ENCODE peak calls at places on chromosomes 16 and 17, in seven cellular contexts. One of them, this sample, is unnamed.

GRCh38 chr17:17191961-17192381 is 14.2 kb downstream of the PLD6 start:
- DNase-seq in WTC11: no peak
- DNase-seq in fibroblast of mammary gland: no peak
- DNase-seq in progenitor cell of endocrine pancreas: no peak
- DNase-seq in activated B cell treated with CpG ODN at 0.5 μM for 24 hours: no peak
- DNase-seq in GM06990: no peak
- DNase-seq in heart left ventricle: peak
- DNase-seq in this sample: no peak

GRCh38 chr16:79839851-79840321 is 239.3 kb upstream of the MAF start:
- DNase-seq in GM06990: no peak
- DNase-seq in activated B cell treated with CpG ODN at 0.5 μM for 24 hours: no peak
- DNase-seq in heart left ventricle: no peak
- DNase-seq in fibroblast of mammary gland: no peak
- DNase-seq in WTC11: no peak
- DNase-seq in progenitor cell of endocrine pancreas: no peak
- DNase-seq in this sample: no peak

GRCh38 chr17:42519546-42520444 is 16.2 kb upstream of the NAGLU start:
- DNase-seq in fibroblast of mammary gland: peak
- DNase-seq in activated B cell treated with CpG ODN at 0.5 μM for 24 hours: no peak
- DNase-seq in heart left ventricle: peak
- DNase-seq in progenitor cell of endocrine pancreas: no peak
- DNase-seq in GM06990: no peak
- DNase-seq in WTC11: peak
- DNase-seq in this sample: no peak

GRCh38 chr17:39402890-39403605 is 1.6 kb upstream of the FBXL20 start:
- DNase-seq in fibroblast of mammary gland: no peak
- DNase-seq in WTC11: peak
- DNase-seq in activated B cell treated with CpG ODN at 0.5 μM for 24 hours: no peak
- DNase-seq in GM06990: no peak
- DNase-seq in progenitor cell of endocrine pancreas: no peak
- DNase-seq in heart left ventricle: no peak
- DNase-seq in this sample: no peak

GRCh38 chr16:71404364-71404763 is 37.5 kb downstream of the TLE7 start:
- DNase-seq in GM06990: no peak
- DNase-seq in heart left ventricle: no peak
- DNase-seq in progenitor cell of endocrine pancreas: no peak
- DNase-seq in fibroblast of mammary gland: no peak
- DNase-seq in WTC11: no peak
- DNase-seq in activated B cell treated with CpG ODN at 0.5 μM for 24 hours: no peak
- DNase-seq in this sample: no peak

GRCh38 chr16:66520406-66521194 is 29.3 kb downstream of the TK2 start:
- DNase-seq in fibroblast of mammary gland: no peak
- DNase-seq in activated B cell treated with CpG ODN at 0.5 μM for 24 hours: no peak
- DNase-seq in progenitor cell of endocrine pancreas: no peak
- DNase-seq in WTC11: no peak
- DNase-seq in GM06990: no peak
- DNase-seq in heart left ventricle: peak
- DNase-seq in this sample: no peak

GRCh38 chr16:4826980-4827379 is 20.1 kb downstream of the GLYR1 start:
- DNase-seq in heart left ventricle: peak
- DNase-seq in progenitor cell of endocrine pancreas: no peak
- DNase-seq in fibroblast of mammary gland: no peak
- DNase-seq in activated B cell treated with CpG ODN at 0.5 μM for 24 hours: no peak
- DNase-seq in WTC11: no peak
- DNase-seq in GM06990: no peak
- DNase-seq in this sample: no peak

GRCh38 chr17:31373150-31374082 is 18.1 kb upstream of the RAB11FIP4 start:
- DNase-seq in activated B cell treated with CpG ODN at 0.5 μM for 24 hours: no peak
- DNase-seq in GM06990: no peak
- DNase-seq in WTC11: no peak
- DNase-seq in fibroblast of mammary gland: peak
- DNase-seq in progenitor cell of endocrine pancreas: no peak
- DNase-seq in heart left ventricle: no peak
- DNase-seq in this sample: no peak

GRCh38 chr17:63928966-63929695 is 3.0 kb downstream of the CD79B start:
- DNase-seq in fibroblast of mammary gland: no peak
- DNase-seq in progenitor cell of endocrine pancreas: no peak
- DNase-seq in heart left ventricle: no peak
- DNase-seq in activated B cell treated with CpG ODN at 0.5 μM for 24 hours: no peak
- DNase-seq in GM06990: no peak
- DNase-seq in WTC11: no peak
- DNase-seq in this sample: no peak

GRCh38 chr17:48492401-48493298 is 38.2 kb downstream of the HOXB1 start:
- DNase-seq in activated B cell treated with CpG ODN at 0.5 μM for 24 hours: peak
- DNase-seq in WTC11: peak
- DNase-seq in GM06990: peak
- DNase-seq in fibroblast of mammary gland: peak
- DNase-seq in heart left ventricle: peak
- DNase-seq in progenitor cell of endocrine pancreas: peak
- DNase-seq in this sample: peak

GRCh38 chr17:74779948-74780400 is 3.8 kb upstream of the NAT9 start:
- DNase-seq in fibroblast of mammary gland: no peak
- DNase-seq in WTC11: no peak
- DNase-seq in GM06990: peak
- DNase-seq in activated B cell treated with CpG ODN at 0.5 μM for 24 hours: peak
- DNase-seq in heart left ventricle: peak
- DNase-seq in progenitor cell of endocrine pancreas: no peak
- DNase-seq in this sample: no peak

GRCh38 chr16:21283521-21284289 is 5.6 kb upstream of the CRYM start:
- DNase-seq in GM06990: peak
- DNase-seq in fibroblast of mammary gland: peak
- DNase-seq in progenitor cell of endocrine pancreas: peak
- DNase-seq in activated B cell treated with CpG ODN at 0.5 μM for 24 hours: peak
- DNase-seq in WTC11: peak
- DNase-seq in heart left ventricle: peak
- DNase-seq in this sample: peak

GRCh38 chr17:59620518-59621259 is 994 bp downstream of the CLTC start:
- DNase-seq in GM06990: peak
- DNase-seq in WTC11: peak
- DNase-seq in activated B cell treated with CpG ODN at 0.5 μM for 24 hours: no peak
- DNase-seq in heart left ventricle: peak
- DNase-seq in progenitor cell of endocrine pancreas: no peak
- DNase-seq in fibroblast of mammary gland: no peak
- DNase-seq in this sample: no peak

GRCh38 chr17:45170976-45171337 is 9.3 kb downstream of the HEXIM2 start:
- DNase-seq in WTC11: no peak
- DNase-seq in heart left ventricle: peak
- DNase-seq in fibroblast of mammary gland: peak
- DNase-seq in progenitor cell of endocrine pancreas: no peak
- DNase-seq in GM06990: no peak
- DNase-seq in activated B cell treated with CpG ODN at 0.5 μM for 24 hours: no peak
- DNase-seq in this sample: no peak

GRCh38 chr17:49762148-49762941 is 1.6 kb downstream of the FAM117A start:
- DNase-seq in fibroblast of mammary gland: no peak
- DNase-seq in GM06990: no peak
- DNase-seq in WTC11: no peak
- DNase-seq in progenitor cell of endocrine pancreas: no peak
- DNase-seq in activated B cell treated with CpG ODN at 0.5 μM for 24 hours: no peak
- DNase-seq in heart left ventricle: no peak
- DNase-seq in this sample: no peak

GRCh38 chr17:76917829-76918228 is 49.6 kb downstream of the MGAT5B start:
- DNase-seq in GM06990: no peak
- DNase-seq in WTC11: no peak
- DNase-seq in fibroblast of mammary gland: no peak
- DNase-seq in heart left ventricle: no peak
- DNase-seq in activated B cell treated with CpG ODN at 0.5 μM for 24 hours: no peak
- DNase-seq in progenitor cell of endocrine pancreas: no peak
- DNase-seq in this sample: no peak

GRCh38 chr16:87970206-87970605 is 19.0 kb downstream of the BANP start:
- DNase-seq in progenitor cell of endocrine pancreas: no peak
- DNase-seq in fibroblast of mammary gland: peak
- DNase-seq in GM06990: no peak
- DNase-seq in activated B cell treated with CpG ODN at 0.5 μM for 24 hours: no peak
- DNase-seq in WTC11: no peak
- DNase-seq in heart left ventricle: no peak
- DNase-seq in this sample: no peak

GRCh38 chr16:6573577-6573976 is 759.1 kb upstream of the RBFOX1 start:
- DNase-seq in fibroblast of mammary gland: no peak
- DNase-seq in GM06990: no peak
- DNase-seq in progenitor cell of endocrine pancreas: peak
- DNase-seq in heart left ventricle: no peak
- DNase-seq in WTC11: no peak
- DNase-seq in activated B cell treated with CpG ODN at 0.5 μM for 24 hours: no peak
- DNase-seq in this sample: no peak

GRCh38 chr17:48792033-48792798 is 24.8 kb downstream of the TTLL6 start:
- DNase-seq in heart left ventricle: no peak
- DNase-seq in WTC11: no peak
- DNase-seq in progenitor cell of endocrine pancreas: no peak
- DNase-seq in activated B cell treated with CpG ODN at 0.5 μM for 24 hours: no peak
- DNase-seq in fibroblast of mammary gland: no peak
- DNase-seq in GM06990: no peak
- DNase-seq in this sample: no peak

GRCh38 chr17:3020381-3020780 is 43.0 kb downstream of the OR1D5 start:
- DNase-seq in WTC11: no peak
- DNase-seq in GM06990: no peak
- DNase-seq in progenitor cell of endocrine pancreas: no peak
- DNase-seq in fibroblast of mammary gland: no peak
- DNase-seq in activated B cell treated with CpG ODN at 0.5 μM for 24 hours: no peak
- DNase-seq in heart left ventricle: no peak
- DNase-seq in this sample: no peak

GRCh38 chr16:73094371-73094770 is 46.4 kb upstream of the ZFHX3 start:
- DNase-seq in GM06990: no peak
- DNase-seq in fibroblast of mammary gland: no peak
- DNase-seq in activated B cell treated with CpG ODN at 0.5 μM for 24 hours: no peak
- DNase-seq in progenitor cell of endocrine pancreas: no peak
- DNase-seq in WTC11: no peak
- DNase-seq in heart left ventricle: no peak
- DNase-seq in this sample: no peak
- TF ChIP-seq CTCF in GM06990: no peak
- TF ChIP-seq CTCF in fibroblast of mammary gland: no peak
- TF ChIP-seq CTCF in activated B cell treated with CpG ODN at 0.5 μM for 24 hours: no peak
- TF ChIP-seq CTCF in progenitor cell of endocrine pancreas: no peak
- TF ChIP-seq CTCF in WTC11: no peak
- TF ChIP-seq CTCF in heart left ventricle: no peak
- TF ChIP-seq CTCF in this sample: no peak

GRCh38 chr17:66900126-66901010 is 64.1 kb upstream of the CACNG4 start:
- DNase-seq in progenitor cell of endocrine pancreas: no peak
- DNase-seq in fibroblast of mammary gland: peak
- DNase-seq in activated B cell treated with CpG ODN at 0.5 μM for 24 hours: no peak
- DNase-seq in heart left ventricle: no peak
- DNase-seq in WTC11: no peak
- DNase-seq in GM06990: no peak
- DNase-seq in this sample: no peak
- TF ChIP-seq CTCF in progenitor cell of endocrine pancreas: peak
- TF ChIP-seq CTCF in fibroblast of mammary gland: peak
- TF ChIP-seq CTCF in activated B cell treated with CpG ODN at 0.5 μM for 24 hours: no peak
- TF ChIP-seq CTCF in heart left ventricle: no peak
- TF ChIP-seq CTCF in WTC11: no peak
- TF ChIP-seq CTCF in GM06990: peak
- TF ChIP-seq CTCF in this sample: peak

DNA sequence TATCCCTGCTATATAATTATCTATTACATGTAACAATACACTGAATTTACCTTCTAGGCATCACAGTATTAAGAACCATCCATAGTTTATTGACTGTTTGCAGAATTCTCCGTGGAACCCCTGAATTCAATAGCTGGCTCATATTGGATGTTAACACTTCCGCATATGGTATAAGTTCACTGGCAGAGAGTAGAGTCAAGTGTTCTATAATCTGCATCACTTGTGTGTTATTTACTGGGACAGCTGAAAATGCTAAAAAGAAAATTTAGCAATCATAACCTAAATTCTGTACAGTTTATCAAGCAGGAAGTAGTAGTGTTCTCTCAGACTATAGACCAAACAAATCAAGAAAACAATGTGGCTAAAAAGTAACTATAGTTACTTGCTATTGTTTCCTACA is 14.5 kb upstream of the BRIP1 start:
- DNase-seq in GM06990: no peak
- DNase-seq in WTC11: no peak
- DNase-seq in heart left ventricle: no peak
- DNase-seq in progenitor cell of endocrine pancreas: no peak
- DNase-seq in fibroblast of mammary gland: no peak
- DNase-seq in activated B cell treated with CpG ODN at 0.5 μM for 24 hours: no peak
- DNase-seq in this sample: no peak
- TF ChIP-seq CTCF in GM06990: no peak
- TF ChIP-seq CTCF in WTC11: no peak
- TF ChIP-seq CTCF in heart left ventricle: no peak
- TF ChIP-seq CTCF in progenitor cell of endocrine pancreas: no peak
- TF ChIP-seq CTCF in fibroblast of mammary gland: no peak
- TF ChIP-seq CTCF in activated B cell treated with CpG ODN at 0.5 μM for 24 hours: no peak
- TF ChIP-seq CTCF in this sample: no peak

DNA sequence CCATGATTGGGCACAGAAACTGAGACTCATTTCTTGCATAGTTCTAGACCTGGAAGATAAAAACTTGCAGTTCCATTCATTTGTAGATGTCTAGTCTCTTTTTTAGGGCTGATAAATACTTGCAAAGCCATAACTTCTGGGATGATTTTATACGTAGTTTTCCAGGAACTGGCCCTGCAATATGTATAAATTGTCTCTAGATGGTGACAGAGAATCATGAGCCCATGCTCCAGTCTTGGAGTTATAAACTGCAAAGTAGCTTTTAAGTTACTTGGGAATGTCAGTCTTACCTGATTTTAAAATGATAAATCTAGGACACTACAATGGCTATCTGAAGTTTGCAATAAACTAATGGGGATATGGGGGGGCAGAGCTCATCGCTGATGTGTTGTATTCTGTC is 3.0 kb upstream of the ADAMTS18 start:
- DNase-seq in progenitor cell of endocrine pancreas: no peak
- DNase-seq in activated B cell treated with CpG ODN at 0.5 μM for 24 hours: no peak
- DNase-seq in GM06990: no peak
- DNase-seq in fibroblast of mammary gland: peak
- DNase-seq in heart left ventricle: no peak
- DNase-seq in WTC11: no peak
- DNase-seq in this sample: no peak
- TF ChIP-seq CTCF in progenitor cell of endocrine pancreas: peak
- TF ChIP-seq CTCF in activated B cell treated with CpG ODN at 0.5 μM for 24 hours: no peak
- TF ChIP-seq CTCF in GM06990: no peak
- TF ChIP-seq CTCF in fibroblast of mammary gland: peak
- TF ChIP-seq CTCF in heart left ventricle: no peak
- TF ChIP-seq CTCF in WTC11: no peak
- TF ChIP-seq CTCF in this sample: peak

GRCh38 chr16:72721981-72722380 is 325.9 kb downstream of the ZFHX3 start:
- DNase-seq in fibroblast of mammary gland: no peak
- DNase-seq in progenitor cell of endocrine pancreas: no peak
- DNase-seq in activated B cell treated with CpG ODN at 0.5 μM for 24 hours: no peak
- DNase-seq in GM06990: no peak
- DNase-seq in WTC11: no peak
- DNase-seq in heart left ventricle: no peak
- DNase-seq in this sample: no peak
- TF ChIP-seq CTCF in fibroblast of mammary gland: no peak
- TF ChIP-seq CTCF in progenitor cell of endocrine pancreas: no peak
- TF ChIP-seq CTCF in activated B cell treated with CpG ODN at 0.5 μM for 24 hours: no peak
- TF ChIP-seq CTCF in GM06990: no peak
- TF ChIP-seq CTCF in WTC11: no peak
- TF ChIP-seq CTCF in heart left ventricle: no peak
- TF ChIP-seq CTCF in this sample: peak

DNA sequence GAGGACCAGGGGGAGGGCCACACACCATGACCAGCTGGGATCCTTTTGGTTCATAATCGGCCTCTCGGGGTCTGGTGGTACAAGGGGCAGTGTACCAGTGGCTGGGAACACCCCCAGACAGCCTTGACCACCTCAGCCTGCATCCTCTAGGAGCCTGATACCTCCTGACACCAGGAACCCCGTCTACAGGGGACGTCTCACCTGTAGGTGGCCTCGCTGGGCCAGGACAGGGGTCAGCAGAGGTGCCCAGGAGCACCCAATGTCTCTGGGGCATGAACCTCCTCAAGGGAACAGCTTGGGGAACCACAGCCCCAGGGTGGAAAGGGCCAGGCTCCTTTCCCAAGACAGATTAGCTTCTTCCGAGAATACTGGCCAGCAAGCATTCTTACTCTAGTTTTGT is 2.5 kb upstream of the METRNL start:
- DNase-seq in progenitor cell of endocrine pancreas: no peak
- DNase-seq in fibroblast of mammary gland: no peak
- DNase-seq in activated B cell treated with CpG ODN at 0.5 μM for 24 hours: no peak
- DNase-seq in heart left ventricle: no peak
- DNase-seq in GM06990: no peak
- DNase-seq in WTC11: no peak
- DNase-seq in this sample: no peak
- TF ChIP-seq CTCF in progenitor cell of endocrine pancreas: peak
- TF ChIP-seq CTCF in fibroblast of mammary gland: peak
- TF ChIP-seq CTCF in activated B cell treated with CpG ODN at 0.5 μM for 24 hours: no peak
- TF ChIP-seq CTCF in heart left ventricle: no peak
- TF ChIP-seq CTCF in GM06990: peak
- TF ChIP-seq CTCF in WTC11: no peak
- TF ChIP-seq CTCF in this sample: no peak

This sample was measured in type B pancreatic cell.